ENCODE peak calls at places on chromosomes 2 and 18, in seven cellular contexts. Q is Kasumi-1, B is AG04449, J is kidney glomerular epithelial cell, G is occipital lobe, T is epithelial cell of esophagus, L is cardiac fibroblast. R is an unnamed sample.

GRCh38 chr2:181755181-181755580 is 74.9 kb upstream of the NEUROD1 start:
- DNase-seq in T (peak), J (no peak), Q (no peak), B (no peak), G (no peak), L (no peak), R (no peak)

GRCh38 chr2:209687261-209687660 is 84.4 kb upstream of the UNC80 start:
- DNase-seq in B (no peak), G (no peak), J (no peak), T (peak), L (no peak), Q (no peak), R (no peak)

GRCh38 chr18:63882333-63883141 is 5.0 kb upstream of the SERPINB2 start:
- DNase-seq in T (peak), J (peak), B (peak), L (peak), G (no peak), Q (no peak), R (no peak)

GRCh38 chr18:8684577-8684976 is 20.8 kb upstream of the MTCL1 start:
- DNase-seq in T (no peak), L (no peak), G (no peak), B (no peak), J (no peak), Q (no peak), R (no peak)

GRCh38 chr18:62435435-62436031 is 87.3 kb upstream of the ZCCHC2 start:
- DNase-seq in J (no peak), G (no peak), B (no peak), Q (no peak), T (no peak), L (no peak), R (no peak)

GRCh38 chr2:106983305-106983704 is 97.3 kb upstream of the ST6GAL2 start:
- DNase-seq in Q (no peak), T (no peak), L (no peak), G (no peak), B (no peak), J (peak), R (no peak)

GRCh38 chr2:48529676-48530032 is 300 bp upstream of the STON1 start:
- DNase-seq in B (no peak), J (no peak), G (no peak), T (no peak), Q (no peak), L (no peak), R (no peak)

GRCh38 chr2:171098607-171099006 is 62.1 kb downstream of the TLK1 start:
- DNase-seq in B (no peak), J (no peak), Q (no peak), T (no peak), L (no peak), G (no peak), R (no peak)

GRCh38 chr2:97716695-97717617 is 3.6 kb downstream of the ZAP70 start:
- DNase-seq in J (no peak), T (no peak), B (no peak), L (no peak), Q (no peak), G (no peak), R (no peak)

GRCh38 chr2:54763636-54764291 is 40.3 kb downstream of the EML6 start:
- DNase-seq in J (no peak), T (peak), L (no peak), G (no peak), B (no peak), Q (peak), R (no peak)

GRCh38 chr2:160290590-160290989 is 90.5 kb upstream of the ITGB6 start:
- DNase-seq in B (no peak), Q (no peak), T (no peak), L (no peak), G (no peak), J (no peak), R (no peak)

GRCh38 chr18:55440988-55441387 is 147.0 kb downstream of the TCF4 start:
- DNase-seq in Q (no peak), L (no peak), J (no peak), B (no peak), T (no peak), G (no peak), R (no peak)

GRCh38 chr2:180905002-180905401 is 75.4 kb upstream of the UBE2E3 start:
- DNase-seq in T (no peak), J (no peak), Q (peak), L (no peak), B (no peak), G (no peak), R (no peak)

GRCh38 chr2:211755187-211755586 is 783.4 kb downstream of the ERBB4 start:
- DNase-seq in J (no peak), B (no peak), T (no peak), G (no peak), Q (no peak), L (no peak), R (no peak)

GRCh38 chr2:241478166-241478565 is 30.2 kb downstream of the STK25 start:
- DNase-seq in J (no peak), B (no peak), Q (no peak), G (no peak), L (no peak), T (no peak), R (no peak)

GRCh38 chr2:98911376-98912154 is 24.5 kb downstream of the CRACDL start:
- DNase-seq in T (peak), J (peak), G (no peak), Q (no peak), B (no peak), L (peak), R (no peak)

GRCh38 chr2:230968921-230969672 is 26.8 kb upstream of the SPATA3 start:
- DNase-seq in T (no peak), Q (no peak), L (no peak), G (no peak), J (no peak), B (no peak), R (no peak)

GRCh38 chr18:74682998-74683311 is 85.3 kb downstream of the ZNF407 start:
- DNase-seq in J (no peak), G (no peak), L (no peak), T (peak), B (no peak), Q (no peak), R (no peak)

GRCh38 chr2:65388626-65389390 is 43.6 kb downstream of the SPRED2 start:
- DNase-seq in B (no peak), L (no peak), T (peak), J (no peak), G (no peak), Q (no peak), R (no peak)

GRCh38 chr2:20231632-20232031 is 6.7 kb upstream of the SDC1 start:
- DNase-seq in G (no peak), T (peak), B (no peak), Q (no peak), J (peak), L (no peak), R (no peak)

GRCh38 chr2:218001629-218002028 is 1.2 kb downstream of the TNS1 start:
- DNase-seq in G (no peak), B (no peak), Q (no peak), T (no peak), L (no peak), J (no peak), R (no peak)

GRCh38 chr2:54650612-54651011 is 72.8 kb upstream of the EML6 start:
- DNase-seq in T (no peak), G (no peak), J (no peak), Q (no peak), B (no peak), L (no peak), R (no peak)

GRCh38 chr2:70104231-70105111 is 17.2 kb downstream of the PCBP1 start:
- DNase-seq in T (peak), J (peak), Q (peak), G (no peak), L (peak), B (no peak), R (no peak)

GRCh38 chr2:134372611-134373131 is 118.8 kb downstream of the MGAT5 start:
- DNase-seq in J (peak), B (no peak), Q (no peak), T (peak), L (peak), G (peak), R (peak)

GRCh38 chr2:140256080-140256479 is 1475.9 kb upstream of the NXPH2 start:
- DNase-seq in Q (no peak), L (peak), J (no peak), G (no peak), B (no peak), T (peak), R (no peak)

GRCh38 chr2:187502467-187502866 is 51.8 kb downstream of the TFPI start:
- DNase-seq in L (no peak), J (no peak), T (no peak), Q (peak), B (no peak), G (no peak), R (no peak)

GRCh38 chr2:45652090-45653050 is 895 bp downstream of the PRKCE start:
- DNase-seq in Q (no peak), G (peak), J (peak), L (peak), B (no peak), T (peak), R (peak)

R was measured in nucleus accumbens.